ENCODE peak calls at places on chromosomes 16 and 17, in eight cellular contexts. F is thoracic aorta, T is left ventricle myocardium inferior, S is heart left ventricle, O is pancreas, N is suprapubic skin, Z is cardiac muscle cell, C is mammary epithelial cell. B is an unnamed sample.

GRCh38 chr16:66612422-66612821 is 7.9 kb downstream of the CMTM3 start:
- DNase-seq in F (no peak), T (no peak), S (no peak), O (peak; percentile 77), N (no peak), Z (no peak), C (no peak), B (no peak)

GRCh38 chr17:47877368-47878034 is 18.5 kb upstream of the SP2 start:
- DNase-seq in F (no peak), T (no peak), S (no peak), O (no peak), N (no peak), Z (no peak), C (no peak), B (peak; percentile 50)

GRCh38 chr17:63446981-63447687 is 1.0 kb upstream of the CYB561 start:
- DNase-seq in F (no peak), T (no peak), S (peak; percentile 38), O (no peak), N (no peak), Z (peak; percentile 91), C (no peak), B (no peak)

GRCh38 chr17:12180644-12181261 is 160.1 kb downstream of the MAP2K4 start:
- DNase-seq in F (no peak), T (no peak), S (no peak), O (no peak), N (no peak), Z (peak; percentile 71), C (peak; percentile 24), B (peak; percentile 69)

GRCh38 chr16:87855852-87856715 is 13.2 kb downstream of the SLC7A5 start:
- DNase-seq in F (no peak), T (peak; percentile 60), S (peak; percentile 65), O (peak; percentile 60), N (no peak), Z (peak; percentile 39), C (no peak), B (peak; percentile 62)

GRCh38 chr16:88651276-88651988 is 579 bp upstream of the CYBA start:
- DNase-seq in F (no peak), T (peak; percentile 48), S (peak; percentile 55), O (peak; percentile 59), N (no peak), Z (no peak), C (no peak), B (no peak)

GRCh38 chr16:87391324-87391949 is 699 bp upstream of the MAP1LC3B start:
- DNase-seq in F (no peak), T (peak; percentile 77), S (peak; percentile 76), O (peak; percentile 62), N (peak; percentile 88), Z (no peak), C (no peak), B (peak; percentile 60)

GRCh38 chr17:21160401-21160800 is 33.6 kb downstream of the DHRS7B start:
- DNase-seq in F (no peak), T (no peak), S (no peak), O (no peak), N (no peak), Z (no peak), C (no peak), B (no peak)

GRCh38 chr17:40779181-40779909 is 3.0 kb downstream of the KRT27 start:
- DNase-seq in F (no peak), T (no peak), S (peak; percentile 21), O (no peak), N (no peak), Z (no peak), C (no peak), B (no peak)

GRCh38 chr16:27242398-27242797 is 26.2 kb downstream of the NSMCE1 start:
- DNase-seq in F (no peak), T (no peak), S (no peak), O (no peak), N (no peak), Z (no peak), C (no peak), B (no peak)
- H3K4me3 ChIP-seq in F (peak overlapping the region; percentile 69), T (peak overlapping the region; percentile 46), S (no peak overlapping the region), O (no peak overlapping the region), N (peak overlapping the region; percentile 13), Z (no peak overlapping the region), C (no peak overlapping the region), B (peak overlapping the region; percentile 36)

GRCh38 chr17:10814083-10814482 is 10.2 kb upstream of the TMEM238L start:
- DNase-seq in F (no peak), T (no peak), S (no peak), O (no peak), N (no peak), Z (no peak), C (no peak), B (no peak)
- TF ChIP-seq CTCF in F (no peak), T (no peak), S (no peak), O (no peak), N (no peak), Z (no peak), C (no peak), B (no peak)

DNA sequence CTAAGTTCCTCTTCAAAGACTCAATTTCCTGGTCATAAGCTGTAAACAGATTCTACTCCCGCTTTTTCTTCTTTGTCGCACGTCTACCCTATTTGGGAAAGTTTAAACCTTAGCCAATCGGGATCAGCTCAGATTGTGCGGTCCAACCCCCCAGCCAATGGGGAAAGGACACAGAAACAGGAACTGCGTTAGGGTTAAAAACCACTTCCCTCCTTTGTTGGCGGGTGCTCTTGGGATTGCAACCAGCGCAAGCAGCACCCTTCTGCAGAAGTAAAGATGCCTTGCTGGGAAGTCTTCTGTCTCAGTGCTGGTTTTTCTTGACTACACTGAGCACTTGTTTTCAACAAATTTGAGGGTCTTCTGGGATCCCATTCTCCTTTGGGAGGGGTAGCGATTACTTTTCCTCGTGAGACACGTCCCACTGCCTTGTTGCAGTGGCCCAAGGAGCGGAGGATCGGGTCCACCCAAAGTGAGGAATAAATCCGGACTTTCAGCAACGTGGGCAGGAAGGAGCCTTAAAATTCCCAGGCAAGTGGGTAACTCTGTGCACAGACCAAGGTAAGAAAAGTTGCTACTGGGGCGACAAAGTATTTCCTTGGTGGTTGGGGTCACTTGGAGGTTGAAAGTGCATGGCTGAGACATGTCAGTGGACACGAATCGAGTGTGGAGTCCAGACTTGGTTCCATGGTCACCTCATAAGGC is 1.0 kb upstream of the YPEL3 start:
- DNase-seq in F (no peak), T (no peak), S (no peak), O (no peak), N (no peak), Z (no peak), C (peak; percentile 15), B (no peak)
- H3K4me3 ChIP-seq in F (peak overlapping the region; percentile 88), T (peak overlapping the region; percentile 88), S (peak overlapping the region; percentile 78), O (peak overlapping the region; percentile 78), N (peak overlapping the region; percentile 85), Z (no peak overlapping the region), C (no peak overlapping the region), B (peak overlapping the region; percentile 48)

DNA sequence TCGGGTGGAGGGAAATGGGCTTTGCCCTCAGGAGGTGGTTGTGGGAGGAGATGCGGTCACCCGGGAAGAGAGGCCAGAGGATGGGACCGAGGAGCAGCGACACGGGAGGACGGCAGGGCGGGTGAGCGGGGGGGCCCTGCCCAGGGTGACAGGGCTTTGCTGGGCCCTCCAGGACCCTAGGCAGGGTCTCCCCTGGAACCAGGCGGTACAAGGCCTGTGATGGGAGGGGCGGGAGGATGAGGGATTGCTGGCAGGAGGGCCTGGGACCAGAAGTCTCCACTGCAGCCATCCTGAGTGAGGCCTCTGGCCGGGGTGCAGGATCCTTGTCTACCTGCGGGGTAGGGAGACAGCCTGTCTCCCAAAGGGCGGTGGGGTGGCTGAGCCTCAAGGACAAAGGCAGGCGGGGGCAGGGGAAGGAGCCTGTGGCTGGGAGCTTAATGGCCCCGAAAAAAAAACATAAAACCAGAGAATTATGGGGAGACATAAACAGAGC is 66.9 kb downstream of the SREBF1 start:
- DNase-seq in F (no peak), T (no peak), S (no peak), O (no peak), N (no peak), Z (no peak), C (no peak), B (no peak)
- TF ChIP-seq CTCF in F (no peak), T (no peak), S (no peak), O (no peak), N (no peak), Z (no peak), C (no peak), B (no peak)

GRCh38 chr17:1227917-1228751 is 42.1 kb upstream of the BHLHA9 start:
- DNase-seq in F (no peak), T (peak; percentile 52), S (peak; percentile 70), O (no peak), N (no peak), Z (peak; percentile 9), C (no peak), B (no peak)
- H3K4me3 ChIP-seq in F (peak overlapping the region; percentile 78), T (peak overlapping the region; percentile 69), S (peak overlapping the region; percentile 48), O (peak overlapping the region; percentile 61), N (peak overlapping the region; percentile 69), Z (peak overlapping the region; percentile 43), C (no peak overlapping the region), B (no peak overlapping the region)

GRCh38 chr17:80501739-80502577 is 25.6 kb upstream of the NPTX1 start:
- DNase-seq in F (no peak), T (no peak), S (no peak), O (no peak), N (no peak), Z (peak; percentile 50), C (peak; percentile 93), B (peak; percentile 86)

GRCh38 chr17:80503921-80504320 is 27.5 kb upstream of the NPTX1 start:
- DNase-seq in F (no peak), T (no peak), S (no peak), O (no peak), N (no peak), Z (no peak), C (no peak), B (no peak)

GRCh38 chr17:80503031-80503430 is 26.6 kb upstream of the NPTX1 start:
- DNase-seq in F (no peak), T (no peak), S (no peak), O (no peak), N (no peak), Z (no peak), C (no peak), B (no peak)

GRCh38 chr17:80502578-80502877 is 26.1 kb upstream of the NPTX1 start:
- DNase-seq in F (no peak), T (no peak), S (no peak), O (no peak), N (no peak), Z (no peak), C (no peak), B (no peak)

DNA sequence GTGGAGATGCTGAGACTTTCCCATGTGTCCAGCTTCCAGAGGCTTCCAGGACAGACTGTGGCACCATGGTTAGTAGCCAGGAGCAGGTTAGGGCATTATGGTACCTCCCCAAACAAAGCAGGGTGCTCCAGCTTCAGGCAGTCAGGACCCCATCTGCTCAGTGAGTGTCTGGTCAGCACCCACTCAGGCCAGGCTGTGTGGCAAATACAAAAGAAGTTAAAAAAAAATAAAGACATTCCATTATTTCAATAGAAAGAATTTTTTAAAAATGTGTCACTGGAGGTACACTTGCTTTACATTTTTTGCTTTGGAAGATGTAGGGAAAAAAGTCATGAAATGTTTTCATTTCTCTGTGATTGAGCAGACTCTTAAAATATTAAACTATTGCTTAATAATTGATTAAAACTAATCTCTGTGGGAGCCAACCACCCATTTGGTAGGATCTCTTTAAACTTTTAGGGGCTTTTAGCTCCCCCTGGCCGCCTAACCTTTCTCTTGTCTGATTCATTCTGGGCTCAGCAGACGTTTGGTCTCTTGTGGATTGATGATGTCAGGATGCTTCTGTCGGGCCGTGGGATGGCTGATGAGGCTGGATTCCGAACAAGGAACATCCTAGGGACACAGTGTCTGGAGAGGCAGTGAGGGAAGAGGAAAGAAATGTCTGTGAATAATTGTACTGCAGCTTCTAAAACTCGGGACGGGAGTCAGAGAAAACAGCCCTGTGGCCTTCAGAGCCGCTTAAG is 28.4 kb upstream of the NPTX1 start:
- DNase-seq in F (no peak), T (no peak), S (no peak), O (no peak), N (no peak), Z (peak; percentile 19), C (no peak), B (peak; percentile 62)
- TF ChIP-seq CTCF in F (no peak), T (no peak), S (no peak), O (no peak), N (no peak), Z (no peak), C (no peak), B (no peak)

GRCh38 chr16:68520649-68521086 is 18.4 kb upstream of the ZFP90 start:
- DNase-seq in F (peak; percentile 80), T (peak; percentile 78), S (peak; percentile 91), O (peak; percentile 88), N (peak; percentile 92), Z (peak; percentile 79), C (peak; percentile 69), B (peak; percentile 73)
- H3K4me3 ChIP-seq in F (peak overlapping the region; percentile 62), T (peak overlapping the region; percentile 45), S (peak overlapping the region; percentile 26), O (peak overlapping the region; percentile 34), N (peak overlapping the region; percentile 40), Z (no peak overlapping the region), C (peak overlapping the region; percentile 23), B (peak overlapping the region; percentile 16)